ENCODE peak calls at places on chromosomes 3 and 15, in five cellular contexts. One of them, this sample, is unnamed.

GRCh38 chr3:169664034-169664820 is 715 bp upstream of the MECOM start:
- DNase-seq in A549: no peak
- DNase-seq in HepG2: no peak
- DNase-seq in endothelial cell of umbilical vein: peak; percentile 71
- DNase-seq in GM12878: no peak
- DNase-seq in this sample: no peak

GRCh38 chr3:81395739-81396138 is 365.7 kb downstream of the GBE1 start:
- DNase-seq in A549: no peak
- DNase-seq in HepG2: peak; percentile 1
- DNase-seq in endothelial cell of umbilical vein: no peak
- DNase-seq in GM12878: no peak
- DNase-seq in this sample: peak; percentile 0

GRCh38 chr3:7445331-7445730 is 584.4 kb downstream of the GRM7 start:
- DNase-seq in A549: no peak
- DNase-seq in HepG2: no peak
- DNase-seq in endothelial cell of umbilical vein: peak; percentile 8
- DNase-seq in GM12878: no peak
- DNase-seq in this sample: no peak

GRCh38 chr15:71792521-71792920 is 17.8 kb upstream of the NR2E3 start:
- DNase-seq in A549: no peak
- DNase-seq in HepG2: no peak
- DNase-seq in endothelial cell of umbilical vein: peak; percentile 64
- DNase-seq in GM12878: no peak
- DNase-seq in this sample: no peak

GRCh38 chr15:23644829-23645228 is 2.8 kb downstream of the MAGEL2 start:
- DNase-seq in A549: no peak
- DNase-seq in HepG2: no peak
- DNase-seq in endothelial cell of umbilical vein: no peak
- DNase-seq in GM12878: no peak
- DNase-seq in this sample: no peak

GRCh38 chr3:148315756-148316155 is 381.9 kb upstream of the AGTR1 start:
- DNase-seq in A549: no peak
- DNase-seq in HepG2: no peak
- DNase-seq in endothelial cell of umbilical vein: no peak
- DNase-seq in GM12878: no peak
- DNase-seq in this sample: no peak

GRCh38 chr3:160126046-160126445 is 99.2 kb upstream of the C3orf80 start:
- DNase-seq in A549: no peak
- DNase-seq in HepG2: no peak
- DNase-seq in endothelial cell of umbilical vein: peak; percentile 29
- DNase-seq in GM12878: no peak
- DNase-seq in this sample: no peak

GRCh38 chr3:79249701-79250100 is 518.1 kb downstream of the ROBO1 start:
- DNase-seq in A549: no peak
- DNase-seq in HepG2: no peak
- DNase-seq in endothelial cell of umbilical vein: no peak
- DNase-seq in GM12878: no peak
- DNase-seq in this sample: no peak

GRCh38 chr15:67724679-67725365 is 100.5 kb upstream of the SKOR1 start:
- DNase-seq in A549: no peak
- DNase-seq in HepG2: no peak
- DNase-seq in endothelial cell of umbilical vein: no peak
- DNase-seq in GM12878: no peak
- DNase-seq in this sample: no peak

GRCh38 chr3:82093641-82094040 is 332.2 kb upstream of the GBE1 start:
- DNase-seq in A549: no peak
- DNase-seq in HepG2: no peak
- DNase-seq in endothelial cell of umbilical vein: no peak
- DNase-seq in GM12878: no peak
- DNase-seq in this sample: no peak

GRCh38 chr3:181567446-181568075 is 144.2 kb upstream of the SOX2 start:
- DNase-seq in A549: no peak
- DNase-seq in HepG2: no peak
- DNase-seq in endothelial cell of umbilical vein: no peak
- DNase-seq in GM12878: no peak
- DNase-seq in this sample: no peak

GRCh38 chr15:76335129-76335850 is 1.3 kb upstream of the ISL2 start:
- DNase-seq in A549: no peak
- DNase-seq in HepG2: no peak
- DNase-seq in endothelial cell of umbilical vein: no peak
- DNase-seq in GM12878: no peak
- DNase-seq in this sample: no peak

GRCh38 chr15:78750566-78750965 is 60.7 kb downstream of the ADAMTS7 start:
- DNase-seq in A549: no peak
- DNase-seq in HepG2: no peak
- DNase-seq in endothelial cell of umbilical vein: no peak
- DNase-seq in GM12878: no peak
- DNase-seq in this sample: no peak

GRCh38 chr15:89452330-89452836 is 44.0 kb downstream of the RHCG start:
- DNase-seq in A549: no peak
- DNase-seq in HepG2: no peak
- DNase-seq in endothelial cell of umbilical vein: no peak
- DNase-seq in GM12878: no peak
- DNase-seq in this sample: peak; percentile 20

GRCh38 chr15:34861216-34861615 is 65.9 kb upstream of the ACTC1 start:
- DNase-seq in A549: no peak
- DNase-seq in HepG2: no peak
- DNase-seq in endothelial cell of umbilical vein: no peak
- DNase-seq in GM12878: no peak
- DNase-seq in this sample: no peak

GRCh38 chr15:63166219-63166618 is 8.9 kb upstream of the RPS27L start:
- DNase-seq in A549: no peak
- DNase-seq in HepG2: no peak
- DNase-seq in endothelial cell of umbilical vein: no peak
- DNase-seq in GM12878: no peak
- DNase-seq in this sample: peak; percentile 63

GRCh38 chr3:23611737-23612295 is 193.9 kb upstream of the UBE2E1 start:
- DNase-seq in A549: no peak
- DNase-seq in HepG2: no peak
- DNase-seq in endothelial cell of umbilical vein: peak; percentile 63
- DNase-seq in GM12878: no peak
- DNase-seq in this sample: peak; percentile 49

GRCh38 chr3:72154391-72155300 is 369.7 kb upstream of the PROK2 start:
- DNase-seq in A549: no peak
- DNase-seq in HepG2: no peak
- DNase-seq in endothelial cell of umbilical vein: no peak
- DNase-seq in GM12878: no peak
- DNase-seq in this sample: no peak

GRCh38 chr15:90481023-90481422 is 48.7 kb upstream of the CRTC3 start:
- DNase-seq in A549: no peak
- DNase-seq in HepG2: no peak
- DNase-seq in endothelial cell of umbilical vein: no peak
- DNase-seq in GM12878: no peak
- DNase-seq in this sample: peak; percentile 95

GRCh38 chr15:63827113-63827512 is 6.6 kb downstream of the HERC1 start:
- DNase-seq in A549: no peak
- DNase-seq in HepG2: no peak
- DNase-seq in endothelial cell of umbilical vein: no peak
- DNase-seq in GM12878: no peak
- DNase-seq in this sample: no peak

GRCh38 chr3:57971975-57972374 is 36.2 kb upstream of the FLNB start:
- DNase-seq in A549: no peak
- DNase-seq in HepG2: no peak
- DNase-seq in endothelial cell of umbilical vein: no peak
- DNase-seq in GM12878: no peak
- DNase-seq in this sample: no peak

GRCh38 chr15:98123834-98124233 is 163.3 kb downstream of the ARRDC4 start:
- DNase-seq in A549: no peak
- DNase-seq in HepG2: no peak
- DNase-seq in endothelial cell of umbilical vein: no peak
- DNase-seq in GM12878: no peak
- DNase-seq in this sample: no peak

GRCh38 chr3:151085889-151086483 is 522 bp downstream of the MED12L start:
- DNase-seq in A549: peak; percentile 57
- DNase-seq in HepG2: no peak
- DNase-seq in endothelial cell of umbilical vein: no peak
- DNase-seq in GM12878: no peak
- DNase-seq in this sample: peak; percentile 11

GRCh38 chr15:73237910-73238309 is 130.8 kb downstream of the HCN4 start:
- DNase-seq in A549: no peak
- DNase-seq in HepG2: no peak
- DNase-seq in endothelial cell of umbilical vein: no peak
- DNase-seq in GM12878: no peak
- DNase-seq in this sample: no peak

GRCh38 chr3:195918176-195918575 is 9.8 kb upstream of the TNK2 start:
- DNase-seq in A549: no peak
- DNase-seq in HepG2: no peak
- DNase-seq in endothelial cell of umbilical vein: no peak
- DNase-seq in GM12878: no peak
- DNase-seq in this sample: no peak

GRCh38 chr3:176799675-176800074 is 397.6 kb downstream of the TBL1XR1 start:
- DNase-seq in A549: no peak
- DNase-seq in HepG2: no peak
- DNase-seq in endothelial cell of umbilical vein: no peak
- DNase-seq in GM12878: no peak
- DNase-seq in this sample: no peak

GRCh38 chr3:69266585-69266984 is 119.3 kb downstream of the FRMD4B start:
- DNase-seq in A549: no peak
- DNase-seq in HepG2: no peak
- DNase-seq in endothelial cell of umbilical vein: no peak
- DNase-seq in GM12878: no peak
- DNase-seq in this sample: no peak

GRCh38 chr3:194141415-194142155 is 5.6 kb downstream of the HES1 start:
- DNase-seq in A549: peak; percentile 66
- DNase-seq in HepG2: peak; percentile 78
- DNase-seq in endothelial cell of umbilical vein: peak; percentile 93
- DNase-seq in GM12878: no peak
- DNase-seq in this sample: peak; percentile 94

GRCh38 chr3:192564611-192565010 is 162.7 kb downstream of the FGF12 start:
- DNase-seq in A549: no peak
- DNase-seq in HepG2: no peak
- DNase-seq in endothelial cell of umbilical vein: no peak
- DNase-seq in GM12878: no peak
- DNase-seq in this sample: no peak

GRCh38 chr3:182710557-182711157 is 82.6 kb upstream of the ATP11B start:
- DNase-seq in A549: peak; percentile 36
- DNase-seq in HepG2: peak; percentile 16
- DNase-seq in endothelial cell of umbilical vein: peak; percentile 36
- DNase-seq in GM12878: no peak
- DNase-seq in this sample: peak; percentile 37

GRCh38 chr3:19489936-19490335 is 341.6 kb downstream of the KCNH8 start:
- DNase-seq in A549: no peak
- DNase-seq in HepG2: no peak
- DNase-seq in endothelial cell of umbilical vein: no peak
- DNase-seq in GM12878: no peak
- DNase-seq in this sample: no peak

GRCh38 chr15:50229336-50229735 is 36.2 kb downstream of the HDC start:
- DNase-seq in A549: no peak
- DNase-seq in HepG2: no peak
- DNase-seq in endothelial cell of umbilical vein: no peak
- DNase-seq in GM12878: no peak
- DNase-seq in this sample: no peak

GRCh38 chr3:158106773-158107461 is 697 bp upstream of the SHOX2 start:
- DNase-seq in A549: peak; percentile 31
- DNase-seq in HepG2: no peak
- DNase-seq in endothelial cell of umbilical vein: peak; percentile 35
- DNase-seq in GM12878: no peak
- DNase-seq in this sample: no peak
- TF ChIP-seq MYC in A549: no peak
- TF ChIP-seq MYC in HepG2: no peak
- TF ChIP-seq MYC in endothelial cell of umbilical vein: no peak
- TF ChIP-seq MYC in GM12878: no peak
- TF ChIP-seq MYC in this sample: no peak

GRCh38 chr3:98529856-98530459 is 1.8 kb upstream of the GPR15 start:
- DNase-seq in A549: no peak
- DNase-seq in HepG2: no peak
- DNase-seq in endothelial cell of umbilical vein: no peak
- DNase-seq in GM12878: no peak
- DNase-seq in this sample: no peak
- TF ChIP-seq POLR2A in A549: no peak
- TF ChIP-seq POLR2A in HepG2: no peak
- TF ChIP-seq POLR2A in endothelial cell of umbilical vein: no peak
- TF ChIP-seq POLR2A in GM12878: peak; percentile 63
- TF ChIP-seq POLR2A in this sample: no peak

GRCh38 chr3:10289077-10289476 is 3.7 kb downstream of the GHRL start:
- DNase-seq in A549: no peak
- DNase-seq in HepG2: no peak
- DNase-seq in endothelial cell of umbilical vein: no peak
- DNase-seq in GM12878: no peak
- DNase-seq in this sample: no peak
- TF ChIP-seq MYC in A549: no peak
- TF ChIP-seq MYC in HepG2: no peak
- TF ChIP-seq MYC in endothelial cell of umbilical vein: no peak
- TF ChIP-seq MYC in GM12878: no peak
- TF ChIP-seq MYC in this sample: no peak

DNA sequence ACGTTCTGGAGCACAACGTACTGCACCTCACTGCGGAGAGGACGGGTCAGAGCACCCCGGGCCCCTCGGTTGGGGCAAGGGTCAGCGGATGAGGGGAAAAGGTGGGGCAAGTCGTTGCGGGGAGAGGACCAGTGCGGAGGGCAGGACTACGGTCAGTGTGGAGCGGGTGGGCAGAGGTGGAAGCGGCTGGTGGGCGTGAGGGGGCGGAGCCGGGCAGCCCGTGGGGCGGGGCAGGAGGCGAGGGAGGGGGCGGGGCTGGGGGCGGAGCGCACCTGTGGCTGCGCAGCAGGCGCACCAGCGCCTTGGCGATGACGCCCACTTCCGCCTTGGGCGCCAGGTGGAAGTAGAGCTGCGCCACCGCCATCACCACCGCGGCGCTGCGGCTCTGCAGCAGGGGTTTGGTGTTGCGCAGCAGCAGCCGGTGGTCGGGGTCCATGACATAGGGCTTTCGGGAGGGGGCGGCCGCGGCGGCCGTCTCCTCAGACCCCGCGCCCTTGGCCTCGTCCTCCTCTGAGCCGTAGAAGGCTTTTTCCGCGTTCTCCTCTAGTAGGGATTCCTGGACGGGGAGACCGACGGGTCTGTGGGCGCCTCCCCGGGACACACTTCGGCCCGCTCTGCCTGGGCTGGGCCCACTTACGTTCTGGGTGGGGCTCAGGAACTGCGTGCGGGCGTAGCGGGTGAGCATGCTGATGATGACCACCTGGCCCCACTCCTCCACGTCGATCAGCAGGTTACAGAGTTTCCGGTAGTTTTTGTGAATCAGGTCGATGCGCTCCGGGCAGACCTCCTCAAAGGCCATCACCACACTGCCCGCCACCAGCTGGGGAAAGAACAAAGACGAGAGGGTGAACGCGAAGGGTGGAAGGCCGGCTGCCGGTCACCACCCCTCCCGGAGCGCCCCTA is 29.2 kb downstream of the AP3B2 start:
- DNase-seq in A549: peak; percentile 67
- DNase-seq in HepG2: no peak
- DNase-seq in endothelial cell of umbilical vein: no peak
- DNase-seq in GM12878: no peak
- DNase-seq in this sample: no peak
- TF ChIP-seq POLR2A in A549: peak; percentile 51
- TF ChIP-seq POLR2A in HepG2: no peak
- TF ChIP-seq POLR2A in endothelial cell of umbilical vein: no peak
- TF ChIP-seq POLR2A in GM12878: peak; percentile 91
- TF ChIP-seq POLR2A in this sample: no peak

GRCh38 chr3:2029559-2029958 is 69.1 kb upstream of the CNTN4 start:
- DNase-seq in A549: no peak
- DNase-seq in HepG2: no peak
- DNase-seq in endothelial cell of umbilical vein: no peak
- DNase-seq in GM12878: no peak
- DNase-seq in this sample: no peak

GRCh38 chr3:2024713-2025112 is 74.0 kb upstream of the CNTN4 start:
- DNase-seq in A549: no peak
- DNase-seq in HepG2: no peak
- DNase-seq in endothelial cell of umbilical vein: no peak
- DNase-seq in GM12878: no peak
- DNase-seq in this sample: no peak

GRCh38 chr3:2024037-2024436 is 74.6 kb upstream of the CNTN4 start:
- DNase-seq in A549: no peak
- DNase-seq in HepG2: no peak
- DNase-seq in endothelial cell of umbilical vein: no peak
- DNase-seq in GM12878: no peak
- DNase-seq in this sample: no peak
- TF ChIP-seq MYC in A549: no peak
- TF ChIP-seq MYC in HepG2: no peak
- TF ChIP-seq MYC in endothelial cell of umbilical vein: no peak
- TF ChIP-seq MYC in GM12878: no peak
- TF ChIP-seq MYC in this sample: no peak